ENCODE peak calls at places on chromosomes 2 and 18, in five cellular contexts. W, L, A, P and Y are unnamed samples.

GRCh38 chr2:229849073-229849472 is 72.7 kb downstream of the TRIP12 start:
- DNase-seq in L (no peak), P (no peak), A (no peak), W (no peak), Y (no peak)

GRCh38 chr2:15177103-15177502 is 384.0 kb downstream of the NBAS start:
- DNase-seq in P (no peak), W (no peak), L (no peak), A (no peak), Y (no peak)

GRCh38 chr2:142291964-142292363 is 161.1 kb upstream of the LRP1B start:
- DNase-seq in W (no peak), L (peak; percentile 9), A (no peak), P (no peak), Y (no peak)

GRCh38 chr18:35949903-35950627 is 22.4 kb upstream of the RMP24 start:
- DNase-seq in L (peak; percentile 3), A (peak; percentile 22), W (peak; percentile 50), P (peak; percentile 65), Y (peak; percentile 82)

GRCh38 chr2:862723-863466 is 87.8 kb upstream of the SNTG2 start:
- DNase-seq in L (no peak), P (no peak), A (no peak), W (no peak), Y (no peak)

GRCh38 chr2:176421291-176422050 is 152.2 kb downstream of the MTX2 start:
- DNase-seq in L (no peak), P (no peak), A (no peak), W (no peak), Y (peak; percentile 0)

GRCh38 chr2:29009711-29010677 is 28.9 kb downstream of the TOGARAM2 start:
- DNase-seq in P (no peak), W (no peak), A (no peak), L (no peak), Y (no peak)

GRCh38 chr2:187158452-187158851 is 289.6 kb downstream of the CALCRL start:
- DNase-seq in L (no peak), A (no peak), P (no peak), W (no peak), Y (no peak)

GRCh38 chr2:15797231-15797945 is 143.0 kb upstream of the MYCN start:
- DNase-seq in A (no peak), W (no peak), P (peak; percentile 41), L (no peak), Y (no peak)

GRCh38 chr18:79634186-79634585 is 45.4 kb upstream of the CTDP1 start:
- DNase-seq in L (no peak), P (no peak), W (no peak), A (no peak), Y (no peak)

GRCh38 chr2:169670215-169670651 is 24.0 kb downstream of the CFAP210 start:
- DNase-seq in W (no peak), L (no peak), P (no peak), A (no peak), Y (no peak)

GRCh38 chr2:64652231-64653173 is 1.2 kb downstream of the SERTAD2 start:
- DNase-seq in W (no peak), A (no peak), P (peak; percentile 63), L (no peak), Y (peak; percentile 82)

GRCh38 chr2:226796012-226796839 is 3.4 kb downstream of the IRS1 start:
- DNase-seq in A (no peak), P (no peak), W (no peak), L (no peak), Y (no peak)

GRCh38 chr18:11052800-11053199 is 96.6 kb downstream of the PIEZO2 start:
- DNase-seq in A (no peak), L (no peak), W (no peak), P (peak; percentile 21), Y (peak; percentile 53)

GRCh38 chr2:25044990-25045389 is 3.1 kb downstream of the EFR3B start:
- DNase-seq in P (no peak), W (no peak), A (no peak), L (no peak), Y (no peak)

GRCh38 chr2:179139506-179139905 is 89.6 kb upstream of the CCDC141 start:
- DNase-seq in L (no peak), A (no peak), W (no peak), P (no peak), Y (no peak)

GRCh38 chr2:1727101-1727771 is 17.1 kb downstream of the PXDN start:
- DNase-seq in W (peak; percentile 7), L (no peak), P (no peak), A (no peak), Y (no peak)

GRCh38 chr18:26088482-26088881 is 1.9 kb downstream of the SS18 start:
- DNase-seq in A (no peak), W (no peak), L (no peak), P (no peak), Y (no peak)

GRCh38 chr2:38634684-38635083 is 31.2 kb upstream of the GALM start:
- DNase-seq in P (no peak), W (no peak), A (no peak), L (peak; percentile 8), Y (no peak)

GRCh38 chr2:121128741-121129659 is 156.0 kb downstream of the TFCP2L1 start:
- DNase-seq in W (no peak), L (no peak), A (no peak), P (peak; percentile 81), Y (peak; percentile 83)